ENCODE peak calls at places on chromosomes 12 and 14, in eight cellular contexts. One of them, this sample, is unnamed.

GRCh38 chr14:106831322-106831720 is 1304.9 kb downstream of the TMEM121 start:
- DNase-seq in GM23248: no peak
- DNase-seq in SK-N-SH: peak; percentile 28
- DNase-seq in GM23338: peak; percentile 31
- DNase-seq in neural progenitor cell: no peak
- DNase-seq in hepatocyte: no peak
- DNase-seq in HCT116: no peak
- DNase-seq in MM.1S: peak; percentile 93
- DNase-seq in this sample: peak; percentile 91

GRCh38 chr14:102785598-102785963 is 8.3 kb downstream of the TRAF3 start:
- DNase-seq in GM23248: no peak
- DNase-seq in SK-N-SH: no peak
- DNase-seq in GM23338: peak; percentile 43
- DNase-seq in neural progenitor cell: no peak
- DNase-seq in hepatocyte: no peak
- DNase-seq in HCT116: no peak
- DNase-seq in MM.1S: no peak
- DNase-seq in this sample: no peak

GRCh38 chr12:53078425-53079225 is 565 bp downstream of the SPRYD3 start:
- DNase-seq in GM23248: peak; percentile 73
- DNase-seq in SK-N-SH: no peak
- DNase-seq in GM23338: peak; percentile 72
- DNase-seq in neural progenitor cell: no peak
- DNase-seq in hepatocyte: no peak
- DNase-seq in HCT116: no peak
- DNase-seq in MM.1S: peak; percentile 70
- DNase-seq in this sample: peak; percentile 68

GRCh38 chr14:25150934-25151790 is 101.2 kb upstream of the STXBP6 start:
- DNase-seq in GM23248: peak; percentile 84
- DNase-seq in SK-N-SH: peak; percentile 33
- DNase-seq in GM23338: peak; percentile 82
- DNase-seq in neural progenitor cell: peak; percentile 63
- DNase-seq in hepatocyte: peak; percentile 73
- DNase-seq in HCT116: peak; percentile 6
- DNase-seq in MM.1S: peak; percentile 42
- DNase-seq in this sample: peak; percentile 55

GRCh38 chr14:90398315-90398811 is 1.5 kb downstream of the CALM1 start:
- DNase-seq in GM23248: peak; percentile 64
- DNase-seq in SK-N-SH: peak; percentile 79
- DNase-seq in GM23338: peak; percentile 22
- DNase-seq in neural progenitor cell: peak; percentile 61
- DNase-seq in hepatocyte: peak; percentile 47
- DNase-seq in HCT116: no peak
- DNase-seq in MM.1S: peak; percentile 34
- DNase-seq in this sample: peak; percentile 76

GRCh38 chr14:39267592-39268112 is 33.9 kb downstream of the MIA2 start:
- DNase-seq in GM23248: no peak
- DNase-seq in SK-N-SH: no peak
- DNase-seq in GM23338: peak; percentile 55
- DNase-seq in neural progenitor cell: no peak
- DNase-seq in hepatocyte: no peak
- DNase-seq in HCT116: peak; percentile 24
- DNase-seq in MM.1S: peak; percentile 47
- DNase-seq in this sample: peak; percentile 76

GRCh38 chr14:95504135-95505029 is 12.1 kb downstream of the SYNE3 start:
- DNase-seq in GM23248: peak; percentile 87
- DNase-seq in SK-N-SH: no peak
- DNase-seq in GM23338: no peak
- DNase-seq in neural progenitor cell: no peak
- DNase-seq in hepatocyte: no peak
- DNase-seq in HCT116: no peak
- DNase-seq in MM.1S: peak; percentile 75
- DNase-seq in this sample: no peak

GRCh38 chr12:53052419-53053222 is 2.8 kb downstream of the TNS2 start:
- DNase-seq in GM23248: peak; percentile 90
- DNase-seq in SK-N-SH: no peak
- DNase-seq in GM23338: no peak
- DNase-seq in neural progenitor cell: no peak
- DNase-seq in hepatocyte: peak; percentile 65
- DNase-seq in HCT116: no peak
- DNase-seq in MM.1S: no peak
- DNase-seq in this sample: no peak

GRCh38 chr14:96357216-96357615 is 5.9 kb downstream of the ATG2B start:
- DNase-seq in GM23248: no peak
- DNase-seq in SK-N-SH: no peak
- DNase-seq in GM23338: no peak
- DNase-seq in neural progenitor cell: no peak
- DNase-seq in hepatocyte: no peak
- DNase-seq in HCT116: no peak
- DNase-seq in MM.1S: no peak
- DNase-seq in this sample: no peak

GRCh38 chr14:100582496-100583165 is 4.6 kb downstream of the BEGAIN start:
- DNase-seq in GM23248: no peak
- DNase-seq in SK-N-SH: no peak
- DNase-seq in GM23338: no peak
- DNase-seq in neural progenitor cell: no peak
- DNase-seq in hepatocyte: no peak
- DNase-seq in HCT116: no peak
- DNase-seq in MM.1S: no peak
- DNase-seq in this sample: no peak

GRCh38 chr12:108235231-108235959 is 103.7 kb downstream of the CMKLR1 start:
- DNase-seq in GM23248: no peak
- DNase-seq in SK-N-SH: no peak
- DNase-seq in GM23338: peak; percentile 54
- DNase-seq in neural progenitor cell: peak; percentile 24
- DNase-seq in hepatocyte: no peak
- DNase-seq in HCT116: no peak
- DNase-seq in MM.1S: no peak
- DNase-seq in this sample: no peak

GRCh38 chr14:21268612-21269251 is 510 bp downstream of the HNRNPC start:
- DNase-seq in GM23248: peak; percentile 85
- DNase-seq in SK-N-SH: no peak
- DNase-seq in GM23338: peak; percentile 79
- DNase-seq in neural progenitor cell: peak; percentile 71
- DNase-seq in hepatocyte: peak; percentile 87
- DNase-seq in HCT116: peak; percentile 24
- DNase-seq in MM.1S: peak; percentile 26
- DNase-seq in this sample: peak; percentile 78

GRCh38 chr14:32327255-32327961 is 1.7 kb upstream of the AKAP6 start:
- DNase-seq in GM23248: no peak
- DNase-seq in SK-N-SH: no peak
- DNase-seq in GM23338: no peak
- DNase-seq in neural progenitor cell: no peak
- DNase-seq in hepatocyte: no peak
- DNase-seq in HCT116: no peak
- DNase-seq in MM.1S: peak; percentile 7
- DNase-seq in this sample: no peak

GRCh38 chr12:94308612-94309011 is 151.1 kb downstream of the CEP83 start:
- DNase-seq in GM23248: no peak
- DNase-seq in SK-N-SH: no peak
- DNase-seq in GM23338: no peak
- DNase-seq in neural progenitor cell: no peak
- DNase-seq in hepatocyte: no peak
- DNase-seq in HCT116: no peak
- DNase-seq in MM.1S: no peak
- DNase-seq in this sample: no peak

GRCh38 chr12:54983536-54984102 is 943 bp downstream of the TESPA1 start:
- DNase-seq in GM23248: no peak
- DNase-seq in SK-N-SH: no peak
- DNase-seq in GM23338: no peak
- DNase-seq in neural progenitor cell: no peak
- DNase-seq in hepatocyte: no peak
- DNase-seq in HCT116: no peak
- DNase-seq in MM.1S: no peak
- DNase-seq in this sample: no peak

GRCh38 chr14:70685480-70686197 is 43.9 kb downstream of the TTC9 start:
- DNase-seq in GM23248: peak; percentile 22
- DNase-seq in SK-N-SH: no peak
- DNase-seq in GM23338: peak; percentile 72
- DNase-seq in neural progenitor cell: peak; percentile 36
- DNase-seq in hepatocyte: no peak
- DNase-seq in HCT116: no peak
- DNase-seq in MM.1S: no peak
- DNase-seq in this sample: no peak

GRCh38 chr12:75685826-75686225 is 174.4 kb upstream of the KRR1 start:
- DNase-seq in GM23248: no peak
- DNase-seq in SK-N-SH: no peak
- DNase-seq in GM23338: no peak
- DNase-seq in neural progenitor cell: no peak
- DNase-seq in hepatocyte: no peak
- DNase-seq in HCT116: no peak
- DNase-seq in MM.1S: no peak
- DNase-seq in this sample: no peak

GRCh38 chr12:18428416-18428815 is 167.1 kb downstream of the PIK3C2G start:
- DNase-seq in GM23248: no peak
- DNase-seq in SK-N-SH: no peak
- DNase-seq in GM23338: no peak
- DNase-seq in neural progenitor cell: no peak
- DNase-seq in hepatocyte: no peak
- DNase-seq in HCT116: no peak
- DNase-seq in MM.1S: no peak
- DNase-seq in this sample: no peak

DNA sequence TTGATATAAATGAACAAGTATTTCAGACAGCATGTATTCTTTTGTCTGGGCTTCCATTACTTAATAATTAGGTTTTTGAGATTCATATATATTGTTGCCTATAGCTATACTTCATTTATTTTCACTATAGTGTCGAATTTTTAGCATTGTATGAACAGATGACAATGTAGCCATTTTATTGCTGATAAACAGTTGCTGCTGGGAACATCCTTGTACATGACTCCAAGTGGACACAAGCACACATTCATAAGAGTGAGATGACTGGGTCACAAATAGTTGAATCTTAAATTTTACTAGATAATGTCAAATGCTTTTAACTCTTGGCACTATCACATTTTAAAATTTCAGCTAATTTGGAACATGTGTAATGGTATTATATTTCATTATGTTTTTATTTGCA is 19.3 kb upstream of the PHC1 start:
- DNase-seq in GM23248: no peak
- DNase-seq in SK-N-SH: no peak
- DNase-seq in GM23338: no peak
- DNase-seq in neural progenitor cell: no peak
- DNase-seq in hepatocyte: no peak
- DNase-seq in HCT116: no peak
- DNase-seq in MM.1S: no peak
- DNase-seq in this sample: no peak
- TF ChIP-seq EZH2phosphoT487 in GM23248: no peak
- TF ChIP-seq EZH2phosphoT487 in SK-N-SH: no peak
- TF ChIP-seq EZH2phosphoT487 in GM23338: no peak
- TF ChIP-seq EZH2phosphoT487 in neural progenitor cell: no peak
- TF ChIP-seq EZH2phosphoT487 in hepatocyte: no peak
- TF ChIP-seq EZH2phosphoT487 in HCT116: no peak
- TF ChIP-seq EZH2phosphoT487 in MM.1S: no peak
- TF ChIP-seq EZH2phosphoT487 in this sample: no peak

DNA sequence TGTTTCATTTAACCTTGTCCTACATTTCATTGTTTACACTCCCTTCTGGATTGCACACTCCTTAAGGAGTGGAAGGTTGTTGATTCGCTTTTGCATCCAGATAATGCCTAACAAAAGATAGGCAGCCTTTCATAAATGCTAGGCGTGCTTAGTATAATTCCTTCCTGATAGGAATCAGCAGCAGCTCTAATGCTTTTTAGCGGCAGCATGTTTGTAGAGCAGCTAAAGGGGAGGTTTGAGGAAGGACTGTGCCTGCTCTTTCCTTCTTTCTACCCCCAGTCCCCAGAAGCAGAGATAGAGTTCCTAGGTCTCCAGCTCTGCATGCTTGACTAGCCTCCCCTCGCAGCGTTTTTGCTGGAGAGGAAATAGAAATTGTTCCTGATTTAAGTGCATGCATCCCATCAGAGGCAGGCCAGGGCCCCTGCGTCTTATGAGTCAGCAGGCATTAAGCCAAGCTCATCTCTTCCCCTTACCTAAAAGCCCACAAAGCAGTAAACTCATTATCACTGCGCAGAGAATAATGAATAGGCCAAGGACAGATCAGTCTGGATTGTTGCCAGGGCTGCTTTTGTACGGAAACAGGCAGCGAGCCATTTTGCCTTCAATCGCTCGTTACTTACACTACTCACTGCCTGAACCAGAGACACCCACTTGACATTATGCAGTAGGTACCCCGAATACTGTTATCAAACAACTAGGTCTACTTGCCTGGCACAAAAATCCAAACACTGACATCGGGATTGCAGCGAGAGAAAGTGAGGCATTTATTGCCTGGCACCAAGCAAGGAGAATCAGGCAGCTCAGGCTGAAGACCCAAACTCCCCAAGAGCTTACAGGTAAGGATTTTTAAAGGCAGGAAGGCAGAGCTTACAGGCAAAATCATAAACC is 14.1 kb upstream of the TBPL2 start:
- DNase-seq in GM23248: peak; percentile 64
- DNase-seq in SK-N-SH: peak; percentile 79
- DNase-seq in GM23338: no peak
- DNase-seq in neural progenitor cell: peak; percentile 16
- DNase-seq in hepatocyte: peak; percentile 72
- DNase-seq in HCT116: peak; percentile 83
- DNase-seq in MM.1S: no peak
- DNase-seq in this sample: no peak
- TF ChIP-seq EZH2phosphoT487 in GM23248: no peak
- TF ChIP-seq EZH2phosphoT487 in SK-N-SH: no peak
- TF ChIP-seq EZH2phosphoT487 in GM23338: no peak
- TF ChIP-seq EZH2phosphoT487 in neural progenitor cell: no peak
- TF ChIP-seq EZH2phosphoT487 in hepatocyte: no peak
- TF ChIP-seq EZH2phosphoT487 in HCT116: no peak
- TF ChIP-seq EZH2phosphoT487 in MM.1S: no peak
- TF ChIP-seq EZH2phosphoT487 in this sample: no peak

GRCh38 chr14:98855926-98856325 is 416.1 kb downstream of the BCL11B start:
- DNase-seq in GM23248: no peak
- DNase-seq in SK-N-SH: no peak
- DNase-seq in GM23338: no peak
- DNase-seq in neural progenitor cell: no peak
- DNase-seq in hepatocyte: no peak
- DNase-seq in HCT116: no peak
- DNase-seq in MM.1S: no peak
- DNase-seq in this sample: no peak
- TF ChIP-seq EZH2phosphoT487 in GM23248: no peak
- TF ChIP-seq EZH2phosphoT487 in SK-N-SH: no peak
- TF ChIP-seq EZH2phosphoT487 in GM23338: no peak
- TF ChIP-seq EZH2phosphoT487 in neural progenitor cell: no peak
- TF ChIP-seq EZH2phosphoT487 in hepatocyte: no peak
- TF ChIP-seq EZH2phosphoT487 in HCT116: no peak
- TF ChIP-seq EZH2phosphoT487 in MM.1S: no peak
- TF ChIP-seq EZH2phosphoT487 in this sample: no peak

DNA sequence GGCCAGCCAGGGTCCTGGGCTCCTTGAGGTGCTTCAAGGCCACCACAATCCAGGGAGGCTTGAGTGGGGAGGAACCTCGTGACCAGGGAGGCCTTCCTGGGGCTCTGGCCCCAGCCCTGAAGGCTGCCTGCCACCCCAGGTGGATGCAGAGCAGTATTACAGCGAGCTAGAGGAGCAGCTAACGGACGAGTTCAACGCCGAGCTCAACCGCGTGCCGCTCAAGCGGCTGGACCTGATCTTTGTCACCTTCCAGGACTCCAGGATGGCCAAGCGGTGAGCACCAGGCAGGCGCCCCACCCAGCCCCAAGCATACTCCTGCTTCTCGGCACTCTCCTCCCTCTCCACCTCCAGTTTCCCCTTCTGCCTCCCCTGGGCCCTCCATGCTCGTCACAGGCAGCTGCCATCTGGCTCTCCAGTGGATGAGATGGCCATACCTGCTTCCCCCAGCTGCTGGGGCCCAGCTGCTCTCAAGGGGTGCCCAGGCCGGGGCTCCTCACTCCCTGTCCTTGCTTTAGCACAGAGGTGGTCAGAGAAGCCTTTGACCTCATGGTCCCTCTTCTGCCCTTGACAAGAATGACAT is 30.6 kb downstream of the NGB start:
- DNase-seq in GM23248: no peak
- DNase-seq in SK-N-SH: no peak
- DNase-seq in GM23338: no peak
- DNase-seq in neural progenitor cell: no peak
- DNase-seq in hepatocyte: no peak
- DNase-seq in HCT116: no peak
- DNase-seq in MM.1S: no peak
- DNase-seq in this sample: no peak
- TF ChIP-seq EZH2phosphoT487 in GM23248: no peak
- TF ChIP-seq EZH2phosphoT487 in SK-N-SH: no peak
- TF ChIP-seq EZH2phosphoT487 in GM23338: no peak
- TF ChIP-seq EZH2phosphoT487 in neural progenitor cell: no peak
- TF ChIP-seq EZH2phosphoT487 in hepatocyte: no peak
- TF ChIP-seq EZH2phosphoT487 in HCT116: no peak
- TF ChIP-seq EZH2phosphoT487 in MM.1S: no peak
- TF ChIP-seq EZH2phosphoT487 in this sample: no peak

This sample was measured in OCI-LY7.